ENCODE peak calls at places on chromosomes 12 and 14, in nine cellular contexts. One of them, this sample, is unnamed.

GRCh38 chr12:92059976-92060375 is 85.7 kb downstream of the BTG1 start:
- DNase-seq in mucosa of descending colon: no peak
- DNase-seq in CD8-positive, alpha-beta memory T cell: no peak
- DNase-seq in CD8-positive, alpha-beta T cell: no peak
- DNase-seq in cardiac fibroblast: peak; percentile 81
- DNase-seq in prostate gland: no peak
- DNase-seq in left ventricle myocardium inferior: no peak
- DNase-seq in IMR-90: peak; percentile 82
- DNase-seq in neuronal stem cell: no peak
- DNase-seq in this sample: peak; percentile 88

GRCh38 chr12:88639361-88639760 is 59.1 kb upstream of the KITLG start:
- DNase-seq in mucosa of descending colon: peak; percentile 12
- DNase-seq in CD8-positive, alpha-beta memory T cell: no peak
- DNase-seq in CD8-positive, alpha-beta T cell: no peak
- DNase-seq in cardiac fibroblast: no peak
- DNase-seq in prostate gland: no peak
- DNase-seq in left ventricle myocardium inferior: no peak
- DNase-seq in IMR-90: peak; percentile 72
- DNase-seq in neuronal stem cell: no peak
- DNase-seq in this sample: peak; percentile 14

GRCh38 chr14:103149847-103150246 is 26.6 kb downstream of the TNFAIP2 start:
- DNase-seq in mucosa of descending colon: no peak
- DNase-seq in CD8-positive, alpha-beta memory T cell: no peak
- DNase-seq in CD8-positive, alpha-beta T cell: no peak
- DNase-seq in cardiac fibroblast: no peak
- DNase-seq in prostate gland: no peak
- DNase-seq in left ventricle myocardium inferior: no peak
- DNase-seq in IMR-90: no peak
- DNase-seq in neuronal stem cell: no peak
- DNase-seq in this sample: no peak

GRCh38 chr12:34595749-34596733 is 573.7 kb downstream of the ALG10 start:
- DNase-seq in mucosa of descending colon: no peak
- DNase-seq in CD8-positive, alpha-beta memory T cell: no peak
- DNase-seq in CD8-positive, alpha-beta T cell: no peak
- DNase-seq in cardiac fibroblast: no peak
- DNase-seq in prostate gland: no peak
- DNase-seq in left ventricle myocardium inferior: no peak
- DNase-seq in IMR-90: no peak
- DNase-seq in neuronal stem cell: no peak
- DNase-seq in this sample: no peak

GRCh38 chr14:77124345-77125274 is 17.0 kb downstream of the ZDHHC22 start:
- DNase-seq in mucosa of descending colon: peak; percentile 69
- DNase-seq in CD8-positive, alpha-beta memory T cell: peak; percentile 55
- DNase-seq in CD8-positive, alpha-beta T cell: peak; percentile 34
- DNase-seq in cardiac fibroblast: peak; percentile 42
- DNase-seq in prostate gland: peak; percentile 37
- DNase-seq in left ventricle myocardium inferior: peak; percentile 46
- DNase-seq in IMR-90: peak; percentile 16
- DNase-seq in neuronal stem cell: peak; percentile 40
- DNase-seq in this sample: peak; percentile 36

GRCh38 chr12:57896139-57896436 is 45.3 kb upstream of the ATP23 start:
- DNase-seq in mucosa of descending colon: no peak
- DNase-seq in CD8-positive, alpha-beta memory T cell: no peak
- DNase-seq in CD8-positive, alpha-beta T cell: no peak
- DNase-seq in cardiac fibroblast: peak; percentile 63
- DNase-seq in prostate gland: no peak
- DNase-seq in left ventricle myocardium inferior: no peak
- DNase-seq in IMR-90: no peak
- DNase-seq in neuronal stem cell: no peak
- DNase-seq in this sample: peak; percentile 50

GRCh38 chr12:83052890-83053541 is 366.3 kb downstream of the TMTC2 start:
- DNase-seq in mucosa of descending colon: no peak
- DNase-seq in CD8-positive, alpha-beta memory T cell: no peak
- DNase-seq in CD8-positive, alpha-beta T cell: no peak
- DNase-seq in cardiac fibroblast: no peak
- DNase-seq in prostate gland: no peak
- DNase-seq in left ventricle myocardium inferior: no peak
- DNase-seq in IMR-90: no peak
- DNase-seq in neuronal stem cell: no peak
- DNase-seq in this sample: no peak

GRCh38 chr12:24931666-24932405 is 17.1 kb downstream of the BCAT1 start:
- DNase-seq in mucosa of descending colon: no peak
- DNase-seq in CD8-positive, alpha-beta memory T cell: no peak
- DNase-seq in CD8-positive, alpha-beta T cell: no peak
- DNase-seq in cardiac fibroblast: no peak
- DNase-seq in prostate gland: no peak
- DNase-seq in left ventricle myocardium inferior: no peak
- DNase-seq in IMR-90: peak; percentile 43
- DNase-seq in neuronal stem cell: no peak
- DNase-seq in this sample: no peak

DNA sequence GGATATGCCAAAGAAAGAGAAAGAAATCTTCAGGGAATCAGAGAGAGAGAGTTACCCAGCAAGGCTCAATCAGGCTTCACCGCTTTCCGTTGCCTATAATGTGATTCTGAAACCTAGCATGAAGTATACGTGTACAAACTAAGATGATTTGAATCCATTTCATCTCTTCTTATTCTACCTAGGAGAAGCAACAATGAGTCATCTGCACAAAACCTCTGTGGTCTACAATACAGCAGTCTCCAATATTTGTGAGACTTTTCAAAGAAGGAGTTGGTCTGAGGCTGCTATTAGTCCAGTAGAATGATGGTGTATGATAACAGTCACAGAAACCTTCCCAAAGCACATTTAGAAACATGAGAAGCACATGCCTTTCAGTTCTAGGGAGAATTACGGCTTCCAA is 141.9 kb downstream of the C12orf42 start:
- DNase-seq in mucosa of descending colon: no peak
- DNase-seq in CD8-positive, alpha-beta memory T cell: no peak
- DNase-seq in CD8-positive, alpha-beta T cell: no peak
- DNase-seq in cardiac fibroblast: no peak
- DNase-seq in prostate gland: no peak
- DNase-seq in left ventricle myocardium inferior: no peak
- DNase-seq in IMR-90: no peak
- DNase-seq in neuronal stem cell: no peak
- DNase-seq in this sample: no peak
- H3K4me3 ChIP-seq in mucosa of descending colon: no peak overlapping the region
- H3K4me3 ChIP-seq in CD8-positive, alpha-beta memory T cell: no peak overlapping the region
- H3K4me3 ChIP-seq in CD8-positive, alpha-beta T cell: no peak overlapping the region
- H3K4me3 ChIP-seq in cardiac fibroblast: no peak overlapping the region
- H3K4me3 ChIP-seq in prostate gland: no peak overlapping the region
- H3K4me3 ChIP-seq in left ventricle myocardium inferior: no peak overlapping the region
- H3K4me3 ChIP-seq in IMR-90: no peak overlapping the region
- H3K4me3 ChIP-seq in neuronal stem cell: no peak overlapping the region
- H3K4me3 ChIP-seq in this sample: no peak overlapping the region

GRCh38 chr12:39277416-39277815 is 165.5 kb downstream of the KIF21A start:
- DNase-seq in mucosa of descending colon: no peak
- DNase-seq in CD8-positive, alpha-beta memory T cell: no peak
- DNase-seq in CD8-positive, alpha-beta T cell: no peak
- DNase-seq in cardiac fibroblast: no peak
- DNase-seq in prostate gland: no peak
- DNase-seq in left ventricle myocardium inferior: no peak
- DNase-seq in IMR-90: no peak
- DNase-seq in neuronal stem cell: no peak
- DNase-seq in this sample: peak; percentile 40

GRCh38 chr12:39267886-39268285 is 175.0 kb downstream of the KIF21A start:
- DNase-seq in mucosa of descending colon: no peak
- DNase-seq in CD8-positive, alpha-beta memory T cell: no peak
- DNase-seq in CD8-positive, alpha-beta T cell: no peak
- DNase-seq in cardiac fibroblast: no peak
- DNase-seq in prostate gland: no peak
- DNase-seq in left ventricle myocardium inferior: no peak
- DNase-seq in IMR-90: no peak
- DNase-seq in neuronal stem cell: no peak
- DNase-seq in this sample: peak; percentile 10

GRCh38 chr12:39275846-39276245 is 167.1 kb downstream of the KIF21A start:
- DNase-seq in mucosa of descending colon: no peak
- DNase-seq in CD8-positive, alpha-beta memory T cell: no peak
- DNase-seq in CD8-positive, alpha-beta T cell: no peak
- DNase-seq in cardiac fibroblast: no peak
- DNase-seq in prostate gland: no peak
- DNase-seq in left ventricle myocardium inferior: no peak
- DNase-seq in IMR-90: no peak
- DNase-seq in neuronal stem cell: no peak
- DNase-seq in this sample: no peak

DNA sequence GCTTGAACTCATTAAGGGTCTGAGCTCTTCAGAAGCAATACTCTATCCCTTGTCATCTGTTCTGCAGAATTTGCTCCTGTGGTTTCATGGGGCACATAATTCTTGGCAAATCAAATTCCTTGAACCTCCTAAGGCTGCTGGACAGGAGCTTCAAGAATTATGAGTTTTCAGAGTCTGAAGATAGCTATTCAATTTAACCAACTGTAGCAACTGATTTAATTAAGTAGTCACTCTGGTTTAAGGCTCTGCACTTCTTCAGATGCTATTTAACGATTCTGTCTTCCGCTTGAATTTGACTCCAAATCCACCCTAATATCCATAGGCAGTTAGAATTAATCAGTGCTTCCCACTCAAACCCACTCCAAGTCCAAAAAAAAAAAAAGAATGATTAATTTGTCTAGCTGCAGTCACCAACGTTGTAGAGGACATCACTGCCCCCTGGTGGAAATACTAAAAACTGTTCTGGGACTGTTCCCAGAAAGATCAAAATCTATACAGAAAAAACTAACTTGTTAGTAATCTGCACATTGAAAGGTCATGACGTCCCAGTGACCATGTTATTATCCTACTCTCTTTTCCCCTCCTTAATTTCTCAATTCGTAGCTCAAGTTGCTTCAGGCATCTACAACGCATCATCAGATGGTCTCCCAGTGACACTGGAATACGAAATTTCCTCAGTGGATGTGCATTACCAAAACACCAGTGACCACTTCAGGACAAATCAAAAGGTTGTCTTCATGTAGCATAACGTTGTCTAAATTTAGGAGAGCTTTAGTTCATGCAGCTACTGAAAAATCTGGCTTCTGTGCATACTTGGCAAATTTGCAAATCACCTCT is 169.8 kb downstream of the KIF21A start:
- DNase-seq in mucosa of descending colon: peak; percentile 77
- DNase-seq in CD8-positive, alpha-beta memory T cell: no peak
- DNase-seq in CD8-positive, alpha-beta T cell: no peak
- DNase-seq in cardiac fibroblast: peak; percentile 54
- DNase-seq in prostate gland: no peak
- DNase-seq in left ventricle myocardium inferior: no peak
- DNase-seq in IMR-90: peak; percentile 3
- DNase-seq in neuronal stem cell: peak; percentile 47
- DNase-seq in this sample: peak; percentile 42
- H3K4me3 ChIP-seq in mucosa of descending colon: no peak overlapping the region
- H3K4me3 ChIP-seq in CD8-positive, alpha-beta memory T cell: no peak overlapping the region
- H3K4me3 ChIP-seq in CD8-positive, alpha-beta T cell: no peak overlapping the region
- H3K4me3 ChIP-seq in cardiac fibroblast: no peak overlapping the region
- H3K4me3 ChIP-seq in prostate gland: no peak overlapping the region
- H3K4me3 ChIP-seq in left ventricle myocardium inferior: no peak overlapping the region
- H3K4me3 ChIP-seq in IMR-90: no peak overlapping the region
- H3K4me3 ChIP-seq in neuronal stem cell: no peak overlapping the region
- H3K4me3 ChIP-seq in this sample: no peak overlapping the region

GRCh38 chr14:104681689-104682074 is 7.7 kb upstream of the INF2 start:
- DNase-seq in mucosa of descending colon: peak; percentile 94
- DNase-seq in CD8-positive, alpha-beta memory T cell: no peak
- DNase-seq in CD8-positive, alpha-beta T cell: no peak
- DNase-seq in cardiac fibroblast: peak; percentile 93
- DNase-seq in prostate gland: peak; percentile 84
- DNase-seq in left ventricle myocardium inferior: peak; percentile 92
- DNase-seq in IMR-90: peak; percentile 81
- DNase-seq in neuronal stem cell: peak; percentile 63
- DNase-seq in this sample: peak; percentile 79

GRCh38 chr14:104680056-104680805 is 9.2 kb upstream of the INF2 start:
- DNase-seq in mucosa of descending colon: peak; percentile 50
- DNase-seq in CD8-positive, alpha-beta memory T cell: no peak
- DNase-seq in CD8-positive, alpha-beta T cell: no peak
- DNase-seq in cardiac fibroblast: peak; percentile 79
- DNase-seq in prostate gland: no peak
- DNase-seq in left ventricle myocardium inferior: peak; percentile 23
- DNase-seq in IMR-90: peak; percentile 85
- DNase-seq in neuronal stem cell: no peak
- DNase-seq in this sample: peak; percentile 81

GRCh38 chr14:104680806-104681688 is 8.4 kb upstream of the INF2 start:
- DNase-seq in mucosa of descending colon: peak; percentile 81
- DNase-seq in CD8-positive, alpha-beta memory T cell: no peak
- DNase-seq in CD8-positive, alpha-beta T cell: no peak
- DNase-seq in cardiac fibroblast: peak; percentile 82
- DNase-seq in prostate gland: peak; percentile 70
- DNase-seq in left ventricle myocardium inferior: peak; percentile 49
- DNase-seq in IMR-90: peak; percentile 85
- DNase-seq in neuronal stem cell: no peak
- DNase-seq in this sample: peak; percentile 82

GRCh38 chr14:104683653-104684448 is 5.6 kb upstream of the INF2 start:
- DNase-seq in mucosa of descending colon: peak; percentile 7
- DNase-seq in CD8-positive, alpha-beta memory T cell: no peak
- DNase-seq in CD8-positive, alpha-beta T cell: no peak
- DNase-seq in cardiac fibroblast: no peak
- DNase-seq in prostate gland: no peak
- DNase-seq in left ventricle myocardium inferior: no peak
- DNase-seq in IMR-90: no peak
- DNase-seq in neuronal stem cell: no peak
- DNase-seq in this sample: no peak

DNA sequence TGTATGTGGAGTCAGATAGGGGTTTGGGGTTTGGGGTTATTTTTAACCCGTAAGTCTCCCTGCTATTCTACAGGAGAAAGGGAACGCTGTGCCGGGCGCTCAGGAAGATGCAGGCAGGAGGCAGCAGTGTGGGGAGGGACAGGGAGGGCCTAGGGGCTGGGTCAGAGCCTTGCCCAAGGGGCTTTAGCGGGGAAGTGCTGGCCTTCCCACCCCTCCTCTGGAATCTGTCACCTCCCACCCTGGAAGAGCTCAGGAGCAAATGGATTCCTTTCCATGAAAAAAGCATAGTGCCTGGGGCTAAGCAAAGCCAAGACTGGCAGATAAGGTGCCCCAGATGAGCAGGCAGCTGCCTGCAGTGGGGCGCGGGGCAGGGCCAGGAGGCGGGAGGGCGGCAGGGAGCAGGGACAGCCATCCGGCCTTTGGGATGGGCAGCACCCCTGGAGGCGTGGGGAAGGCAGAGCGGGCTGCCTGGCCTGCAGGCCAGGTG is 7.3 kb upstream of the INF2 start:
- DNase-seq in mucosa of descending colon: no peak
- DNase-seq in CD8-positive, alpha-beta memory T cell: no peak
- DNase-seq in CD8-positive, alpha-beta T cell: no peak
- DNase-seq in cardiac fibroblast: peak; percentile 59
- DNase-seq in prostate gland: no peak
- DNase-seq in left ventricle myocardium inferior: peak; percentile 17
- DNase-seq in IMR-90: no peak
- DNase-seq in neuronal stem cell: no peak
- DNase-seq in this sample: no peak
- H3K4me3 ChIP-seq in mucosa of descending colon: no peak overlapping the region
- H3K4me3 ChIP-seq in CD8-positive, alpha-beta memory T cell: no peak overlapping the region
- H3K4me3 ChIP-seq in CD8-positive, alpha-beta T cell: no peak overlapping the region
- H3K4me3 ChIP-seq in cardiac fibroblast: peak overlapping the region; percentile 45
- H3K4me3 ChIP-seq in prostate gland: no peak overlapping the region
- H3K4me3 ChIP-seq in left ventricle myocardium inferior: peak overlapping the region; percentile 50
- H3K4me3 ChIP-seq in IMR-90: peak overlapping the region; percentile 13
- H3K4me3 ChIP-seq in neuronal stem cell: no peak overlapping the region
- H3K4me3 ChIP-seq in this sample: peak overlapping the region; percentile 42

GRCh38 chr14:61838661-61839060 is 76.4 kb downstream of the SNAPC1 start:
- DNase-seq in mucosa of descending colon: no peak
- DNase-seq in CD8-positive, alpha-beta memory T cell: no peak
- DNase-seq in CD8-positive, alpha-beta T cell: no peak
- DNase-seq in cardiac fibroblast: peak; percentile 56
- DNase-seq in prostate gland: no peak
- DNase-seq in left ventricle myocardium inferior: no peak
- DNase-seq in IMR-90: peak; percentile 7
- DNase-seq in neuronal stem cell: no peak
- DNase-seq in this sample: no peak

GRCh38 chr14:61841145-61841544 is 78.9 kb downstream of the SNAPC1 start:
- DNase-seq in mucosa of descending colon: no peak
- DNase-seq in CD8-positive, alpha-beta memory T cell: no peak
- DNase-seq in CD8-positive, alpha-beta T cell: no peak
- DNase-seq in cardiac fibroblast: peak; percentile 52
- DNase-seq in prostate gland: no peak
- DNase-seq in left ventricle myocardium inferior: no peak
- DNase-seq in IMR-90: no peak
- DNase-seq in neuronal stem cell: no peak
- DNase-seq in this sample: peak; percentile 14

GRCh38 chr14:61836807-61837206 is 74.6 kb downstream of the SNAPC1 start:
- DNase-seq in mucosa of descending colon: no peak
- DNase-seq in CD8-positive, alpha-beta memory T cell: no peak
- DNase-seq in CD8-positive, alpha-beta T cell: no peak
- DNase-seq in cardiac fibroblast: no peak
- DNase-seq in prostate gland: no peak
- DNase-seq in left ventricle myocardium inferior: no peak
- DNase-seq in IMR-90: no peak
- DNase-seq in neuronal stem cell: no peak
- DNase-seq in this sample: no peak

GRCh38 chr14:61837336-61838229 is 75.4 kb downstream of the SNAPC1 start:
- DNase-seq in mucosa of descending colon: peak; percentile 88
- DNase-seq in CD8-positive, alpha-beta memory T cell: peak; percentile 60
- DNase-seq in CD8-positive, alpha-beta T cell: peak; percentile 42
- DNase-seq in cardiac fibroblast: peak; percentile 89
- DNase-seq in prostate gland: peak; percentile 82
- DNase-seq in left ventricle myocardium inferior: peak; percentile 69
- DNase-seq in IMR-90: peak; percentile 80
- DNase-seq in neuronal stem cell: peak; percentile 70
- DNase-seq in this sample: peak; percentile 80

GRCh38 chr14:61839452-61839851 is 77.2 kb downstream of the SNAPC1 start:
- DNase-seq in mucosa of descending colon: no peak
- DNase-seq in CD8-positive, alpha-beta memory T cell: no peak
- DNase-seq in CD8-positive, alpha-beta T cell: no peak
- DNase-seq in cardiac fibroblast: peak; percentile 90
- DNase-seq in prostate gland: no peak
- DNase-seq in left ventricle myocardium inferior: no peak
- DNase-seq in IMR-90: peak; percentile 72
- DNase-seq in neuronal stem cell: no peak
- DNase-seq in this sample: peak; percentile 19
- H3K4me3 ChIP-seq in mucosa of descending colon: no peak overlapping the region
- H3K4me3 ChIP-seq in CD8-positive, alpha-beta memory T cell: no peak overlapping the region
- H3K4me3 ChIP-seq in CD8-positive, alpha-beta T cell: no peak overlapping the region
- H3K4me3 ChIP-seq in cardiac fibroblast: no peak overlapping the region
- H3K4me3 ChIP-seq in prostate gland: no peak overlapping the region
- H3K4me3 ChIP-seq in left ventricle myocardium inferior: no peak overlapping the region
- H3K4me3 ChIP-seq in IMR-90: no peak overlapping the region
- H3K4me3 ChIP-seq in neuronal stem cell: no peak overlapping the region
- H3K4me3 ChIP-seq in this sample: no peak overlapping the region